ENCODE peak calls at places on chromosome 21, in four cellular contexts. U is K562, Q is HepG2, V is GM12878. J is an unnamed sample.
A peak's percentile ranks its signal among the peaks of the same experiment; 100 is the strongest.

GRCh38 chr21:46661211-46661625 is 25.7 kb downstream of the PRMT2 start:
- DNase-seq in U (no peak), V (no peak), Q (no peak), J (peak; percentile 74)

GRCh38 chr21:37339527-37339889 is 27.1 kb upstream of the DYRK1A start:
- DNase-seq in V (no peak), Q (no peak), U (no peak), J (no peak)

GRCh38 chr21:36337099-36337509 is 17.1 kb downstream of the MORC3 start:
- DNase-seq in U (no peak), V (no peak), Q (no peak), J (no peak)

GRCh38 chr21:39984613-39985012 is 117.4 kb downstream of the PCP4 start:
- DNase-seq in U (no peak), Q (no peak), V (no peak), J (no peak)

GRCh38 chr21:26850116-26850643 is 5.0 kb upstream of the ADAMTS1 start:
- DNase-seq in Q (peak; percentile 36), U (peak; percentile 45), V (peak; percentile 0), J (no peak)

GRCh38 chr21:40765771-40766170 is 81.2 kb downstream of the DSCAM start:
- DNase-seq in V (no peak), Q (no peak), U (no peak), J (no peak)

GRCh38 chr21:42760977-42761751 is 107.7 kb downstream of the PDE9A start:
- DNase-seq in U (no peak), V (no peak), Q (peak; percentile 66), J (no peak)

GRCh38 chr21:28089599-28090421 is 902.9 kb downstream of the LTN1 start:
- DNase-seq in V (no peak), Q (no peak), U (no peak), J (no peak)

GRCh38 chr21:35840197-35840799 is 220.0 kb downstream of the SETD4 start:
- DNase-seq in V (no peak), Q (peak; percentile 50), U (peak; percentile 78), J (peak; percentile 45)

GRCh38 chr21:37032877-37033471 is 26.5 kb downstream of the RIPPLY3 start:
- DNase-seq in V (no peak), U (no peak), Q (no peak), J (no peak)

GRCh38 chr21:35566874-35567273 is 493.5 kb downstream of the SETD4 start:
- DNase-seq in U (no peak), V (no peak), Q (no peak), J (no peak)

GRCh38 chr21:45544449-45545235 is 2.4 kb upstream of the SLC19A1 start:
- DNase-seq in U (no peak), Q (no peak), V (no peak), J (no peak)

GRCh38 chr21:45454924-45455315 is 50.0 kb downstream of the COL18A1 start:
- DNase-seq in U (no peak), Q (no peak), V (no peak), J (no peak)

GRCh38 chr21:38475519-38475918 is 22.8 kb downstream of the ERG start:
- DNase-seq in U (no peak), V (no peak), Q (no peak), J (peak; percentile 38)

GRCh38 chr21:39384674-39385298 is 35.9 kb upstream of the HMGN1 start:
- DNase-seq in V (no peak), Q (peak; percentile 12), U (no peak), J (no peak)

GRCh38 chr21:46052703-46053651 is 44.9 kb upstream of the COL6A2 start:
- DNase-seq in V (no peak), U (no peak), Q (no peak), J (no peak)

GRCh38 chr21:46108827-46109226 is 10.9 kb downstream of the COL6A2 start:
- DNase-seq in Q (no peak), V (no peak), U (no peak), J (no peak)

DNA sequence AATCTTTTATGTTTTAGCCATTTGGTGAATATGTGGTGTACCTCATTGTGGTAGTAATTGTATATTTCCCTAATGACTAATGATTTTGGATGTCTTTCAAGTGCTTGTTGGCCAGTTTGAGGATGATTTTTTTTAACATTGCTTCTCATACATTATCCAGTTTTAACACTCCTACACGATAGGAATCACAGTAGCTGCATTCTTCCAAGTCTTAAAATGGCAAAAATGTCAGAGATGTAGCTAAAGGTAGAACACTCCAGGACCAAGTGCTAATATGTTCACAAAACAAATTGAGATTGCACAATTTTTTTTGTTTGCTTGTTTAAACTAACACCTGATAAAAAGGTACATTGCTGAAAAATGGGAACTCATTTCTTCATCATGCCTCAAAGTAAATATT is 11.7 kb downstream of the USP25 start:
- DNase-seq in U (no peak), V (no peak), Q (no peak), J (no peak)
- TF ChIP-seq CBFB in U (no peak), V (no peak), Q (no peak), J (no peak)

GRCh38 chr21:25456672-25457071 is 150.6 kb downstream of the MRPL39 start:
- DNase-seq in U (no peak), V (peak; percentile 77), Q (no peak), J (no peak)
- TF ChIP-seq CREM in U (no peak), V (no peak), Q (no peak), J (no peak)

DNA sequence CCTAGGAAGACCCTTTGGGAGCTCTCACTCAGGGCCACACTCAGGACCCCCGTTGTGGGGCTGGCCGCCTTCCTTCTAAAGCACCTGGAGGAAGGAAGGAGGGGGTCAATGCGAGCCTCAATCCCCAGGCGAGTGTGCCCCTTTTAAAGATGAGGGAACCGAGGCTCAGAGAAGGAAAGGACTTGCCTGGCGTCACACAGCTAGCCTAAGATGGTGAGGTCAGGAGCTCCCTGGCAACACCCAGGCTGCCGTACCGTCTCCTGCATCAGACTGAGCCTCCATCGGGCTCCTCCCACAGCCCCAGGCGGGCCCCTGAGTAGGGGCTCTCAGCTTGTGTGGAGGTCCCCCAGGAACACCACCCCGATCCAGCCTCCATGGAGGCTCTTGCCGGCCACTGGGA is 574 bp upstream of the AIRE start:
- DNase-seq in Q (no peak), V (no peak), U (no peak), J (no peak)
- TF ChIP-seq ATF3 in Q (no peak), V (no peak), U (no peak), J (no peak)

DNA sequence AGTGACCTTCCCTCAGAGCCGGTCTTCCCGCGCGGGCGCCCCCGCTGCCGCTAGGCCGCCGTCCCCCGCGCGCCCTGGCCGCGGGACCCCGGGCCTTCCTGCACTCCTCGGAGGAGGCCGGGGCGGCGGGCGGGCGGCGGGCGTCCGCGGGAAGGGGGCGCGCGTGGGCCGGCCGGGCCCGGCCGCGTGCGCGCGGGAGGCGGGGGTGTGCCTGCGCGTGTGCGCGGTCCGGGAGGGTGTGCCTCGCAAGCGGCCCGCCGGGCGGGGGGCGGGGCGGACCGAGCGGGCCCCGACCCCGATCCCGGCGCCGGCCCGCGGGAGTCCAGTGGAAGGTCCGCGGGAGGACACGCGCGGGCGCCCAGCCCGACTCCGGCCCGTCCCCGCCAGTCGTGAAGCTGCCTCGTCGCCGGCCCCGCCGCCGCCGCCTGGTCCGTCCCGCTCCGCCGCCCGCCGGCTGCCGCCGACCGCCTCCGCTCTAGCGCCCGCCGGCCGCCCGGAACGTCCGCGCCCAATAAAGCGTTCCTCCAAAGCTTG is 438 bp downstream of the MRPS6 start:
- DNase-seq in Q (no peak), V (no peak), U (peak; percentile 69), J (peak; percentile 29)
- TF ChIP-seq CBFB in Q (no peak), V (no peak), U (no peak), J (no peak)

GRCh38 chr21:31873275-31873695 is 465 bp downstream of the HUNK start:
- DNase-seq in V (no peak), U (no peak), Q (no peak), J (peak; percentile 42)
- TF ChIP-seq CREM in V (no peak), U (no peak), Q (no peak), J (no peak)

GRCh38 chr21:16870116-16870515 is 642.7 kb upstream of the CXADR start:
- DNase-seq in Q (no peak), V (no peak), U (no peak), J (no peak)
- TF ChIP-seq ATF3 in Q (no peak), V (no peak), U (no peak), J (no peak)

J was measured in WTC11.